ENCODE peak calls at places on chromosome 18, in eight cellular contexts. J is thyroid gland; B is lower lobe of right lung; E is mammary epithelial cell; W is neural progenitor cell; F is CD8-positive, alpha-beta memory T cell; Y is adrenal gland; L is pancreas. Z is an unnamed sample.

GRCh38 chr18:68742206-68742605 is 27.3 kb upstream of the TMX3 start:
- DNase-seq in J (no peak), B (no peak), E (no peak), W (no peak), F (no peak), Y (no peak), L (no peak), Z (no peak)

GRCh38 chr18:65751145-65752085 is 603 bp downstream of the CDH7 start:
- DNase-seq in J (no peak), B (peak; percentile 36), E (no peak), W (peak; percentile 59), F (no peak), Y (no peak), L (no peak), Z (no peak)

GRCh38 chr18:49021433-49022129 is 70.8 kb upstream of the SMAD7 start:
- DNase-seq in J (peak; percentile 64), B (peak; percentile 85), E (peak; percentile 84), W (peak; percentile 40), F (no peak), Y (peak; percentile 69), L (peak; percentile 81), Z (peak; percentile 68)

GRCh38 chr18:54975598-54975997 is 16.3 kb upstream of the CCDC68 start:
- DNase-seq in J (no peak), B (no peak), E (no peak), W (no peak), F (no peak), Y (no peak), L (no peak), Z (no peak)

GRCh38 chr18:48955528-48956261 is 4.9 kb upstream of the SMAD7 start:
- DNase-seq in J (peak; percentile 80), B (peak; percentile 63), E (peak; percentile 49), W (peak; percentile 42), F (no peak), Y (peak; percentile 28), L (no peak), Z (no peak)

GRCh38 chr18:79204889-79205807 is 136.0 kb downstream of the ATP9B start:
- DNase-seq in J (no peak), B (no peak), E (no peak), W (no peak), F (no peak), Y (no peak), L (no peak), Z (no peak)

GRCh38 chr18:69588301-69588700 is 187.6 kb downstream of the DOK6 start:
- DNase-seq in J (no peak), B (no peak), E (no peak), W (no peak), F (no peak), Y (no peak), L (no peak), Z (no peak)

GRCh38 chr18:61606759-61607158 is 273.5 kb downstream of the CDH20 start:
- DNase-seq in J (peak; percentile 79), B (peak; percentile 61), E (peak; percentile 89), W (peak; percentile 56), F (no peak), Y (peak; percentile 82), L (peak; percentile 19), Z (peak; percentile 50)

GRCh38 chr18:6096747-6097146 is 201.4 kb upstream of the TMEM200C start:
- DNase-seq in J (no peak), B (no peak), E (no peak), W (peak; percentile 49), F (no peak), Y (no peak), L (no peak), Z (no peak)

GRCh38 chr18:28159055-28159454 is 17.9 kb downstream of the CDH2 start:
- DNase-seq in J (no peak), B (no peak), E (no peak), W (no peak), F (no peak), Y (no peak), L (no peak), Z (no peak)

GRCh38 chr18:2994603-2995432 is 18.1 kb downstream of the LPIN2 start:
- DNase-seq in J (no peak), B (no peak), E (no peak), W (no peak), F (peak; percentile 73), Y (no peak), L (no peak), Z (no peak)

GRCh38 chr18:1102848-1103247 is 198.2 kb downstream of the ADCYAP1 start:
- DNase-seq in J (no peak), B (no peak), E (no peak), W (no peak), F (no peak), Y (no peak), L (no peak), Z (no peak)

GRCh38 chr18:22378672-22379282 is 38.9 kb downstream of the CTAGE1 start:
- DNase-seq in J (peak; percentile 68), B (no peak), E (peak; percentile 43), W (peak; percentile 67), F (peak; percentile 15), Y (peak; percentile 78), L (peak; percentile 33), Z (peak; percentile 13)

GRCh38 chr18:21146016-21146415 is 34.4 kb upstream of the ROCK1 start:
- DNase-seq in J (no peak), B (no peak), E (no peak), W (no peak), F (no peak), Y (no peak), L (no peak), Z (no peak)

GRCh38 chr18:9763876-9764605 is 55.9 kb downstream of the RAB31 start:
- DNase-seq in J (no peak), B (no peak), E (no peak), W (no peak), F (no peak), Y (no peak), L (no peak), Z (no peak)

GRCh38 chr18:80075940-80076339 is 33.1 kb upstream of the ADNP2 start:
- DNase-seq in J (no peak), B (no peak), E (no peak), W (no peak), F (no peak), Y (no peak), L (no peak), Z (no peak)

GRCh38 chr18:74669136-74669798 is 71.6 kb downstream of the ZNF407 start:
- DNase-seq in J (no peak), B (no peak), E (no peak), W (no peak), F (no peak), Y (no peak), L (no peak), Z (no peak)

GRCh38 chr18:24809173-24809955 is 348.9 kb downstream of the HRH4 start:
- DNase-seq in J (no peak), B (no peak), E (no peak), W (no peak), F (no peak), Y (no peak), L (no peak), Z (no peak)

GRCh38 chr18:26771524-26771923 is 94.0 kb downstream of the AQP4 start:
- DNase-seq in J (peak; percentile 44), B (no peak), E (no peak), W (peak; percentile 47), F (no peak), Y (peak; percentile 62), L (peak; percentile 34), Z (no peak)

GRCh38 chr18:77068890-77069312 is 63.7 kb downstream of the MBP start:
- DNase-seq in J (no peak), B (no peak), E (peak; percentile 25), W (peak; percentile 43), F (no peak), Y (no peak), L (no peak), Z (no peak)
- H3K27ac ChIP-seq in J (peak overlapping the region; percentile 55), B (peak overlapping the region; percentile 81), E (peak overlapping the region; percentile 81), W (no peak overlapping the region), F (peak overlapping the region; percentile 62), Y (no peak overlapping the region), L (peak overlapping the region; percentile 81), Z (no peak overlapping the region)

GRCh38 chr18:37391156-37391555 is 174.4 kb downstream of the CELF4 start:
- DNase-seq in J (no peak), B (no peak), E (no peak), W (no peak), F (no peak), Y (no peak), L (no peak), Z (no peak)

GRCh38 chr18:37391698-37392548 is 173.7 kb downstream of the CELF4 start:
- DNase-seq in J (no peak), B (no peak), E (no peak), W (no peak), F (no peak), Y (no peak), L (no peak), Z (no peak)

GRCh38 chr18:37392648-37393047 is 172.9 kb downstream of the CELF4 start:
- DNase-seq in J (no peak), B (no peak), E (no peak), W (no peak), F (no peak), Y (no peak), L (no peak), Z (no peak)

GRCh38 chr18:37389684-37390368 is 175.8 kb downstream of the CELF4 start:
- DNase-seq in J (no peak), B (no peak), E (no peak), W (no peak), F (no peak), Y (no peak), L (no peak), Z (no peak)

DNA sequence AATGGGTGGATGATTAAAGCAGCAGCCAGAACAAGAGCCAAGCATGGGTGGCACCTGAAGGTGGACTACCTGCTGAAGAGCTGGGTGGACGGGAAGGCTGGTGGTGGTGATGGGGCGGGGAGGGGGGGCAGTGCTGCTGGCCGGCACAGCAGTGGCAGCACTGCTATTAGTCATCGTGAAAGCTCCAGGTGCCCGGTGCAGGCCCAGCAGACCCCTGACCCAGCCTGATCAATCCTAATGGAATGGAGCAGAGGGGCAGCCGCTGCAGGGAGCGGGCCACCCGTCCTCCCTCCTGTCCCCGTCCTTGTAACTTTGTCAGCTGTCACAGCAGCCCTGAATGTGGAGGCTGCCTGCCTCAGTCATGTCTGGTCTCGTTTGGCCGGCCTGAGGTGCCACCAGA is 174.9 kb downstream of the CELF4 start:
- DNase-seq in J (no peak), B (no peak), E (no peak), W (no peak), F (no peak), Y (no peak), L (no peak), Z (no peak)
- H3K4me3 ChIP-seq in J (no peak overlapping the region), B (no peak overlapping the region), E (no peak overlapping the region), W (no peak overlapping the region), F (no peak overlapping the region), Y (no peak overlapping the region), L (no peak overlapping the region), Z (no peak overlapping the region)

DNA sequence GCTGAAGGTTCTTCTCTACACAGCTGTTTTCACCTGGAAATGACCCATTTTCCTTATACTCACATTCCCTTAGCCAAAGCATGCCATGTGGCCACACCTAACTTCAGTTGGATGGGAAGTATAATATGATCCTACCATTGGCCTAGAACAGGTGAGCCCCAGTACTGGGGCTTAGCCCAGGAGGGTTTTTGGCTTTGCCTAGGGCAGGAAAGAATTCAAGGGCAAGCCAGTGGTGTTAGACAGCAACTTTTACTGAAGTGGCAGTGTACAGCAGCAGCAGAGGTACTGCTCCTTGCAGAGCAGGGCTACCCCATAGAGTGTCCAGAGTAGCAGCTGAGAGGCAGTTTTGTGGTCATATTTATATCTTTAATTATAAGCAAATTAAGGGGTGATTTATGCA is 109.2 kb upstream of the DTNA start:
- DNase-seq in J (no peak), B (no peak), E (no peak), W (no peak), F (no peak), Y (no peak), L (no peak), Z (no peak)
- H3K4me1 ChIP-seq in J (peaks cover 20% of the 10 kb centered on the region), B (no peaks in the 10 kb centered on the region), E (no peaks in the 10 kb centered on the region), W (no peaks in the 10 kb centered on the region), F (no peaks in the 10 kb centered on the region), Y (peaks cover 6% of the 10 kb centered on the region), L (peaks cover 17% of the 10 kb centered on the region), Z (no peaks in the 10 kb centered on the region)

GRCh38 chr18:11689972-11690570 is 1.0 kb downstream of the GNAL start:
- DNase-seq in J (no peak), B (no peak), E (peak; percentile 46), W (no peak), F (no peak), Y (peak; percentile 5), L (no peak), Z (no peak)
- H3K27ac ChIP-seq in J (no peak overlapping the region), B (no peak overlapping the region), E (peak overlapping the region; percentile 2), W (no peak overlapping the region), F (no peak overlapping the region), Y (no peak overlapping the region), L (no peak overlapping the region), Z (no peak overlapping the region)

Z was measured in iPS DF 6.9.